ENCODE peak calls at places on chromosomes 1 and 21, in six cellular contexts. U is Panc1, J is esophagus squamous epithelium, R is body of pancreas, S is left lung, O is colonic mucosa. E is an unnamed sample.

GRCh38 chr1:47934243-47934805 is 62.9 kb downstream of the TRABD2B start:
- DNase-seq in U (no peak), J (peak; percentile 6), R (peak; percentile 70), S (peak; percentile 68), O (peak; percentile 68), E (no peak)

GRCh38 chr21:32004281-32004680 is 131.5 kb downstream of the HUNK start:
- DNase-seq in U (no peak), J (no peak), R (no peak), S (no peak), O (no peak), E (no peak)

GRCh38 chr1:35569956-35570355 is 3.2 kb upstream of the TFAP2E start:
- DNase-seq in U (no peak), J (no peak), R (no peak), S (no peak), O (no peak), E (no peak)

GRCh38 chr1:77514871-77515776 is 167.3 kb downstream of the ZZZ3 start:
- DNase-seq in U (no peak), J (no peak), R (no peak), S (no peak), O (no peak), E (peak; percentile 49)

GRCh38 chr1:209862598-209863498 is 35.1 kb downstream of the UTP25 start:
- DNase-seq in U (no peak), J (no peak), R (no peak), S (no peak), O (no peak), E (no peak)

GRCh38 chr21:29256125-29256895 is 42.4 kb upstream of the BACH1 start:
- DNase-seq in U (no peak), J (no peak), R (no peak), S (no peak), O (no peak), E (no peak)

GRCh38 chr21:41749286-41749685 is 17.6 kb downstream of the RIPK4 start:
- DNase-seq in U (no peak), J (no peak), R (no peak), S (no peak), O (no peak), E (no peak)

GRCh38 chr1:216057947-216058346 is 365.3 kb downstream of the USH2A start:
- DNase-seq in U (no peak), J (no peak), R (no peak), S (no peak), O (no peak), E (no peak)

GRCh38 chr1:204180133-204180532 is 14.0 kb upstream of the REN start:
- DNase-seq in U (no peak), J (no peak), R (no peak), S (no peak), O (no peak), E (no peak)

GRCh38 chr1:185534806-185535205 is 199.4 kb upstream of the HMCN1 start:
- DNase-seq in U (no peak), J (no peak), R (peak; percentile 60), S (no peak), O (no peak), E (no peak)

GRCh38 chr1:159779403-159779851 is 1.3 kb upstream of the DUSP23 start:
- DNase-seq in U (no peak), J (no peak), R (peak; percentile 18), S (no peak), O (no peak), E (no peak)

GRCh38 chr1:214354440-214355148 is 73.6 kb downstream of the SMYD2 start:
- DNase-seq in U (no peak), J (no peak), R (no peak), S (no peak), O (no peak), E (no peak)

GRCh38 chr1:18197299-18197698 is 89.7 kb downstream of the IGSF21 start:
- DNase-seq in U (no peak), J (no peak), R (no peak), S (no peak), O (no peak), E (no peak)

GRCh38 chr1:32988665-32989064 is 24.1 kb upstream of the RNF19B start:
- DNase-seq in U (no peak), J (no peak), R (no peak), S (no peak), O (no peak), E (no peak)
- H3K27ac ChIP-seq in U (peak overlapping the region; percentile 49), J (peak overlapping the region; percentile 76), R (no peak overlapping the region), S (peak overlapping the region; percentile 85), O (peak overlapping the region; percentile 23), E (no peak overlapping the region)

DNA sequence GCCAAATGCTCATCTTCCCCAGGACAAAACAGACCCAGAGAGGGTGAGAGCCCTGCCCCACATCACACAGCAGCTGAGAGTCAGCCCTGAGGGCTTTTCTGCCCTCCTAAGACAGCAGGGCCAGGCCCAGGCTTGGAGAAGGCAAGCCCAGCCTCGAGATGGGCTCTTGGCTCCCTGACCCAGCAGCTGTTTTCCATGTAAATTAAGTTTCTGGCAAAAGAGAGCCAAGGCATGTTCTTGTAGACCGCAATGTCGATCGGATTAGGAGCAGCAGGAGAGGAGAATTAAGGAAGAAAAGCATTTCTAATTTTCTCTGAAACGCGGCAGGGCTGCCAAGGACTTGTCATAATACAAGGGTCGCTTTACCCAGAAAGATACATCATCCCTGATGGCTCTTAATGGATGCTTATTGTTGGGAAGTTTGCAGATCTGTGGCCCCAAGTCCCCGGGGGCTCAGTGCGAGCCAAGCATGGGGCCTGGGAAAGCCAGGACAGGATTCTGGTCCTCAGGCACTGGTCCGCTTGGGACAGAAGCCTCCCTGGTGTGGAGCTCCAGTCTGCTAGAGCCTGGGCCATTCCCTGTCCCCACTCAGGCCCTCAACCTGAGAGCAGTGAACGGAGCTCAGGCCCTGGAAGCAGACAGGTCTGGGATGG is 62.8 kb downstream of the DMRTB1 start:
- DNase-seq in U (no peak), J (no peak), R (no peak), S (no peak), O (no peak), E (no peak)
- H3K27ac ChIP-seq in U (no peak overlapping the region), J (no peak overlapping the region), R (no peak overlapping the region), S (no peak overlapping the region), O (no peak overlapping the region), E (no peak overlapping the region)

GRCh38 chr1:24151175-24151533 is 8.2 kb upstream of the IL22RA1 start:
- DNase-seq in U (no peak), J (no peak), R (peak; percentile 82), S (no peak), O (peak; percentile 87), E (no peak)

GRCh38 chr1:24152631-24153494 is 9.9 kb upstream of the IL22RA1 start:
- DNase-seq in U (no peak), J (no peak), R (no peak), S (no peak), O (no peak), E (no peak)

GRCh38 chr1:24147194-24147593 is 4.3 kb upstream of the IL22RA1 start:
- DNase-seq in U (no peak), J (no peak), R (no peak), S (no peak), O (no peak), E (no peak)

GRCh38 chr1:24149854-24150227 is 6.9 kb upstream of the IL22RA1 start:
- DNase-seq in U (peak; percentile 39), J (no peak), R (no peak), S (no peak), O (peak; percentile 82), E (no peak)

GRCh38 chr1:24150228-24151174 is 7.6 kb upstream of the IL22RA1 start:
- DNase-seq in U (peak; percentile 84), J (peak; percentile 40), R (peak; percentile 95), S (peak; percentile 97), O (peak; percentile 99), E (peak; percentile 29)
- H3K27ac ChIP-seq in U (peak overlapping the region; percentile 37), J (peak overlapping the region; percentile 78), R (peak overlapping the region; percentile 26), S (no peak overlapping the region), O (peak overlapping the region; percentile 63), E (no peak overlapping the region)

GRCh38 chr1:64745986-64746940 is 1.4 kb downstream of the RAVER2 start:
- DNase-seq in U (peak; percentile 10), J (no peak), R (no peak), S (no peak), O (peak; percentile 46), E (no peak)
- H3K27ac ChIP-seq in U (peak overlapping the region; percentile 80), J (peak overlapping the region; percentile 89), R (peak overlapping the region; percentile 83), S (peak overlapping the region; percentile 86), O (peak overlapping the region; percentile 89), E (peak overlapping the region; percentile 30)

GRCh38 chr1:220827445-220828210 is 40.9 kb downstream of the MTARC1 start:
- DNase-seq in U (no peak), J (no peak), R (no peak), S (no peak), O (no peak), E (no peak)
- H3K27ac ChIP-seq in U (no peak overlapping the region), J (no peak overlapping the region), R (no peak overlapping the region), S (no peak overlapping the region), O (no peak overlapping the region), E (no peak overlapping the region)

DNA sequence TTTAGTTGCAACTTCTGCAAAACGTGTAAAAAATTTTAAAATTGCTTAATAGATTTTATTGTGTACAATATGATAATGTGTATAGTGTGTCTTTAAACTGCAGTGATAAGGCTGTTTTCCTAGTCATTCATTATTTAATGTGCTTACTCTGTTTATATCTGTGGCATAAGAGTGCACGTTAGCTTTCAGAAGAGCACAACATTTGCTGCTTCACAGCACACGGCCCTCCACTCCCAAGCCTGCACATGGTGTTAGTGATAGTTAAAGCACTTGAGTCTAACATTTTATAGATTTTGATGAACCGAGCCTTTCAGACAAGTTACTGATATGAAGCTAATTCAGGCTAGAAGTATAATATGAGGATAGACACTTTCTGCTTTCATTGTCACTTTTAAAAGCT is 120.6 kb downstream of the ADGRL2 start:
- DNase-seq in U (no peak), J (no peak), R (no peak), S (no peak), O (no peak), E (no peak)
- H3K27ac ChIP-seq in U (no peak overlapping the region), J (no peak overlapping the region), R (no peak overlapping the region), S (no peak overlapping the region), O (no peak overlapping the region), E (no peak overlapping the region)

GRCh38 chr1:94071391-94071790 is 49.6 kb downstream of the ABCA4 start:
- DNase-seq in U (no peak), J (no peak), R (no peak), S (no peak), O (no peak), E (no peak)

GRCh38 chr1:94071956-94072355 is 49.0 kb downstream of the ABCA4 start:
- DNase-seq in U (no peak), J (no peak), R (peak; percentile 37), S (no peak), O (no peak), E (no peak)

GRCh38 chr1:94069649-94070285 is 51.2 kb downstream of the ABCA4 start:
- DNase-seq in U (no peak), J (no peak), R (no peak), S (no peak), O (no peak), E (no peak)

GRCh38 chr1:94070746-94071318 is 50.1 kb downstream of the ABCA4 start:
- DNase-seq in U (no peak), J (no peak), R (no peak), S (no peak), O (no peak), E (no peak)

DNA sequence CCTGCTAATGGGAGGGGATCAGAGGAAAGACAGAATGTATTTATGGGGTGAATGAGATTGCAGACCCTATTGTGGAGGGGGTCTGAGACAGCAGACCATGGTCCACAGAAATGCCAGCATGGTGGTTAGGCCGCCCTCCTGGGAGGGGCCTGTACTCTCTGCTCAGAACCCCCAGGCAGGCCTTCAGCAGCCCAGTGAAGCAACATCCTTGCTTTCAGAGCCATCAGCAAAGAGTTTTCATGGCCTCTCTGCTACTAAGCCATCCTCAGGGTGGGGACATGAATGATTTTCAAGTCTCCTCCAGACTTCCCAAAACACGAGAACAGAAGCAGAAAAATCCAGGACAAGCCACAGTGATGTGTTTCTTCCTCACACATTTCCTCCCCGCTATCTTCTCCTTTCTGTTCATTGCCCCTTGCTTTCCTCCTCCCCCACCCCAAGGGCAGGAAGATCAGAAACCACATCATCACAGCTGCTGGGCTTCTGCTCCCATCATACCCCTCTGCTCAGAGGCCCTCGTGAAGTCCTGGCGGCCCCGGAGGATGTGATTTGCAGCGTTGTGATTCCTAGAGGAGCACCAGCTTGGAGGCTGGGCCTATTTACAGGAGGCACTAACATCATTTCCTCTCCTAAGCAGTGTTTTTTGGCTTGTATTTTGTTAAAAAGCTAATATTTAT is 48.0 kb downstream of the ABCA4 start:
- DNase-seq in U (no peak), J (no peak), R (no peak), S (no peak), O (no peak), E (no peak)
- H3K27ac ChIP-seq in U (peak overlapping the region; percentile 99), J (peak overlapping the region; percentile 0), R (no peak overlapping the region), S (no peak overlapping the region), O (no peak overlapping the region), E (no peak overlapping the region)

E was measured in substantia nigra.